ENCODE peak calls at places on chromosomes 7 and 10, in five cellular contexts. One of them, this sample, is unnamed.

GRCh38 chr10:103859161-103860141 is 4.1 kb upstream of the SH3PXD2A start:
- DNase-seq in GM06990: no peak
- DNase-seq in AG10803: peak
- DNase-seq in AG04449: no peak
- DNase-seq in adipocyte: peak
- DNase-seq in this sample: no peak

GRCh38 chr10:103582331-103583123 is 89.0 kb downstream of the NEURL1 start:
- DNase-seq in GM06990: no peak
- DNase-seq in AG10803: no peak
- DNase-seq in AG04449: no peak
- DNase-seq in adipocyte: no peak
- DNase-seq in this sample: no peak

GRCh38 chr10:65342226-65342625 is 1583.6 kb upstream of the LRRTM3 start:
- DNase-seq in GM06990: no peak
- DNase-seq in AG10803: no peak
- DNase-seq in AG04449: no peak
- DNase-seq in adipocyte: no peak
- DNase-seq in this sample: no peak

GRCh38 chr7:42883950-42884349 is 27.9 kb downstream of the C7orf25 start:
- DNase-seq in GM06990: peak
- DNase-seq in AG10803: no peak
- DNase-seq in AG04449: no peak
- DNase-seq in adipocyte: no peak
- DNase-seq in this sample: no peak

GRCh38 chr10:33939892-33940291 is 605.4 kb upstream of the NRP1 start:
- DNase-seq in GM06990: no peak
- DNase-seq in AG10803: no peak
- DNase-seq in AG04449: no peak
- DNase-seq in adipocyte: no peak
- DNase-seq in this sample: no peak

GRCh38 chr10:33385016-33385415 is 50.5 kb upstream of the NRP1 start:
- DNase-seq in GM06990: no peak
- DNase-seq in AG10803: no peak
- DNase-seq in AG04449: no peak
- DNase-seq in adipocyte: no peak
- DNase-seq in this sample: no peak

GRCh38 chr10:77318739-77319138 is 318.9 kb downstream of the KCNMA1 start:
- DNase-seq in GM06990: no peak
- DNase-seq in AG10803: no peak
- DNase-seq in AG04449: no peak
- DNase-seq in adipocyte: no peak
- DNase-seq in this sample: no peak

GRCh38 chr7:82442492-82443043 is 1.0 kb downstream of the CACNA2D1 start:
- DNase-seq in GM06990: peak
- DNase-seq in AG10803: no peak
- DNase-seq in AG04449: no peak
- DNase-seq in adipocyte: peak
- DNase-seq in this sample: peak

GRCh38 chr7:134434701-134435100 is 24.2 kb downstream of the AKR1B1 start:
- DNase-seq in GM06990: no peak
- DNase-seq in AG10803: no peak
- DNase-seq in AG04449: no peak
- DNase-seq in adipocyte: no peak
- DNase-seq in this sample: no peak